ENCODE peak calls at places on chromosomes 11 and 22, in nine cellular contexts. B, O, W, C, I, L, J, N and F are unnamed samples.
A peak's percentile ranks its signal among the peaks of the same experiment; 100 is the strongest.

GRCh38 chr11:47552086-47552580 is 799 bp downstream of the CELF1 start:
- DNase-seq in L (peak; percentile 25), W (peak; percentile 72), B (peak; percentile 24), I (peak; percentile 71), N (peak; percentile 61), C (peak; percentile 83), O (no peak), J (no peak), F (peak; percentile 33)

GRCh38 chr11:86183694-86184093 is 60.9 kb upstream of the EED start:
- DNase-seq in W (no peak), L (no peak), I (no peak), J (no peak), C (no peak), O (no peak), N (no peak), B (no peak), F (no peak)

GRCh38 chr11:116558504-116559252 is 214.1 kb downstream of the BUD13 start:
- DNase-seq in J (no peak), B (no peak), O (no peak), I (no peak), L (no peak), C (peak; percentile 32), W (no peak), N (no peak), F (no peak)

GRCh38 chr22:20548806-20549205 is 41.4 kb downstream of the MED15 start:
- DNase-seq in N (no peak), W (no peak), I (no peak), O (no peak), B (no peak), L (no peak), C (no peak), J (no peak), F (no peak)

GRCh38 chr11:72023335-72023734 is 24.6 kb downstream of the IL18BP start:
- DNase-seq in B (no peak), J (no peak), O (no peak), W (no peak), N (no peak), I (no peak), L (no peak), C (no peak), F (no peak)

GRCh38 chr11:111977141-111978027 is 40.2 kb downstream of the DIXDC1 start:
- DNase-seq in B (no peak), J (peak; percentile 52), N (peak; percentile 85), L (peak; percentile 68), W (peak; percentile 84), I (peak; percentile 91), C (peak; percentile 91), O (peak; percentile 67), F (peak; percentile 36)

GRCh38 chr11:33160147-33160546 is 1.1 kb downstream of the CSTF3 start:
- DNase-seq in W (no peak), J (no peak), L (no peak), O (no peak), C (no peak), I (no peak), B (no peak), N (no peak), F (no peak)

GRCh38 chr22:45975266-45976161 is 1.4 kb downstream of the WNT7B start:
- DNase-seq in O (peak; percentile 65), L (no peak), N (no peak), I (no peak), J (no peak), W (no peak), C (no peak), B (no peak), F (no peak)

GRCh38 chr11:75470681-75471080 is 37.7 kb upstream of the KLHL35 start:
- DNase-seq in O (no peak), W (no peak), I (no peak), C (peak; percentile 5), L (no peak), J (no peak), N (no peak), B (no peak), F (no peak)

GRCh38 chr22:19787849-19788141 is 27.2 kb downstream of the TBX1 start:
- DNase-seq in J (no peak), C (peak; percentile 50), L (no peak), N (no peak), O (no peak), B (no peak), W (no peak), I (no peak), F (no peak)

GRCh38 chr22:31179345-31179744 is 19.4 kb downstream of the RNF185 start:
- DNase-seq in N (no peak), C (no peak), O (no peak), I (no peak), L (no peak), W (no peak), B (no peak), J (no peak), F (peak; percentile 59)

GRCh38 chr11:63901660-63902059 is 15.3 kb downstream of the RCOR2 start:
- DNase-seq in O (no peak), W (no peak), C (no peak), L (no peak), J (no peak), I (no peak), B (no peak), N (no peak), F (no peak)

GRCh38 chr11:64580387-64580786 is 10.6 kb upstream of the SLC22A12 start:
- DNase-seq in N (no peak), J (no peak), L (no peak), W (peak; percentile 39), C (peak; percentile 6), I (peak; percentile 74), B (no peak), O (no peak), F (no peak)

GRCh38 chr11:8638300-8638699 is 44.2 kb downstream of the TRIM66 start:
- DNase-seq in I (no peak), O (no peak), L (no peak), N (no peak), W (no peak), B (no peak), C (no peak), J (no peak), F (no peak)

GRCh38 chr11:120125005-120125404 is 12.9 kb downstream of the TRIM29 start:
- DNase-seq in C (peak; percentile 84), W (no peak), B (no peak), L (no peak), O (no peak), N (peak; percentile 92), J (no peak), I (no peak), F (peak; percentile 29)

GRCh38 chr22:44707752-44708151 is 5.7 kb downstream of the PRR5 start:
- DNase-seq in N (no peak), C (no peak), B (no peak), I (peak; percentile 40), O (no peak), L (no peak), W (no peak), J (no peak), F (no peak)

GRCh38 chr22:17234144-17234623 is 14.9 kb upstream of the ADA2 start:
- DNase-seq in I (no peak), N (no peak), L (no peak), W (no peak), C (peak; percentile 35), B (no peak), O (no peak), J (no peak), F (no peak)

GRCh38 chr11:65791719-65792213 is 4.9 kb downstream of the OVOL1 start:
- DNase-seq in O (no peak), B (peak; percentile 78), W (peak; percentile 82), L (no peak), I (no peak), C (peak; percentile 83), N (no peak), J (no peak), F (peak; percentile 69)

GRCh38 chr22:30252411-30253204 is 6.0 kb upstream of the LIF start:
- DNase-seq in J (no peak), I (no peak), O (no peak), B (no peak), N (no peak), W (no peak), C (no peak), L (no peak), F (peak; percentile 74)

GRCh38 chr11:270451-271208 is 7.6 kb upstream of the NLRP6 start:
- DNase-seq in O (no peak), I (no peak), C (peak; percentile 79), L (no peak), J (no peak), B (peak; percentile 16), W (peak; percentile 63), N (no peak), F (peak; percentile 75)

GRCh38 chr22:40196628-40197027 is 18.9 kb downstream of the TNRC6B start:
- DNase-seq in B (no peak), I (no peak), O (no peak), J (no peak), W (no peak), L (peak; percentile 80), C (no peak), N (peak; percentile 80), F (no peak)

GRCh38 chr11:128323381-128323780 is 264.0 kb downstream of the ETS1 start:
- DNase-seq in C (no peak), L (no peak), B (no peak), I (no peak), N (no peak), W (no peak), O (no peak), J (no peak), F (peak; percentile 54)

GRCh38 chr22:47801541-47802245 is 1039.2 kb downstream of the TBC1D22A start:
- DNase-seq in B (no peak), I (no peak), L (no peak), W (no peak), C (no peak), O (no peak), J (no peak), N (peak; percentile 28), F (no peak)
- H3K9me3 ChIP-seq in B (no peaks in the 10 kb centered on the region), I (peaks cover 2% of the 10 kb centered on the region), L (no peaks in the 10 kb centered on the region), W (no peaks in the 10 kb centered on the region), C (no peaks in the 10 kb centered on the region), O (peaks cover 14% of the 10 kb centered on the region), J (peaks cover 2% of the 10 kb centered on the region), N (no peaks in the 10 kb centered on the region), F (no peaks in the 10 kb centered on the region)

GRCh38 chr11:124644426-124645280 is 22.0 kb downstream of the TBRG1 start:
- DNase-seq in C (no peak), B (peak; percentile 37), I (peak; percentile 57), N (peak; percentile 81), W (peak; percentile 64), J (no peak), O (peak; percentile 45), L (peak; percentile 53), F (peak; percentile 56)
- H3K4me3 ChIP-seq in C (peak overlapping the region; percentile 45), B (no peak overlapping the region), I (peak overlapping the region; percentile 35), N (no peak overlapping the region), W (no peak overlapping the region), J (peak overlapping the region; percentile 59), O (no peak overlapping the region), L (peak overlapping the region; percentile 17), F (no peak overlapping the region)

DNA sequence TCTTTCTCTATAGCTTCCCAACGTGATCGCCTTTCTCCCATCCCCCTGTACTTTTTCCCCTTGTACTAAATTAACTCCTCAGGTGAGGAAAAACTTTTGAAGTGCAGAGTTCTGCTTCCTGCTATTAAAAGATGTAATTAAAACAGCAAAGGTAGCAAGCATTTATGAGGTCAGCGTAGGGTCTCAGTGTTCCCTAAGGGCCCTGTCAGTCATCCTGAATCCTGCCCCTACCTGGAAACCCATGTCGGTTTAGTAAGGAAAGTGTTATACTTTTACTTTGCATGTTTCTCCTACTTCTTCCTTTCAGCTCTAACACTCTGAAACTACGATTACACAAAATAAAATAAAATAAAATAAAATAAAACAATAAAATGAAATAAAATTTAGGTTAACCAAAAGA is 1.3 kb upstream of the HBB start:
- DNase-seq in W (no peak), C (no peak), J (no peak), I (no peak), B (no peak), L (no peak), O (no peak), N (no peak), F (no peak)
- H3K27ac ChIP-seq in W (no peak overlapping the region), C (no peak overlapping the region), J (no peak overlapping the region), I (no peak overlapping the region), B (no peak overlapping the region), L (no peak overlapping the region), O (no peak overlapping the region), N (no peak overlapping the region), F (no peak overlapping the region)

GRCh38 chr22:49183826-49184216 is 643.9 kb downstream of the BRD1 start:
- DNase-seq in J (no peak), N (no peak), L (no peak), W (no peak), O (no peak), I (no peak), B (no peak), C (peak; percentile 44), F (no peak)
- H3K9me3 ChIP-seq in J (no peaks in the 10 kb centered on the region), N (no peaks in the 10 kb centered on the region), L (no peaks in the 10 kb centered on the region), W (no peaks in the 10 kb centered on the region), O (peaks cover 8% of the 10 kb centered on the region), I (no peaks in the 10 kb centered on the region), B (no peaks in the 10 kb centered on the region), C (no peaks in the 10 kb centered on the region), F (no peaks in the 10 kb centered on the region)